ENCODE peak calls at places on chromosome 10, in seven cellular contexts. One of them, this sample, is unnamed.

GRCh38 chr10:118835682-118836326 is 81.0 kb upstream of the CACUL1 start:
- DNase-seq in HuH-7.5: no peak
- DNase-seq in AG09309: no peak
- DNase-seq in iPS-NIHi11: peak; percentile 41
- DNase-seq in activated CD8-positive, alpha-beta T cell treated with anti-CD3 and anti-CD28 coated beads for 36 hours: no peak
- DNase-seq in CD4-positive, CD25-positive, alpha-beta regulatory T cell: no peak
- DNase-seq in D341Med: no peak
- DNase-seq in this sample: no peak

GRCh38 chr10:111080224-111080623 is 3.4 kb downstream of the ADRA2A start:
- DNase-seq in HuH-7.5: no peak
- DNase-seq in activated CD8-positive, alpha-beta T cell treated with anti-CD3 and anti-CD28 coated beads for 36 hours: no peak
- DNase-seq in AG09309: no peak
- DNase-seq in CD4-positive, CD25-positive, alpha-beta regulatory T cell: no peak
- DNase-seq in iPS-NIHi11: peak; percentile 0
- DNase-seq in D341Med: no peak
- DNase-seq in this sample: no peak

GRCh38 chr10:112981553-112981952 is 31.5 kb downstream of the TCF7L2 start:
- DNase-seq in CD4-positive, CD25-positive, alpha-beta regulatory T cell: no peak
- DNase-seq in AG09309: peak; percentile 41
- DNase-seq in activated CD8-positive, alpha-beta T cell treated with anti-CD3 and anti-CD28 coated beads for 36 hours: peak; percentile 77
- DNase-seq in D341Med: no peak
- DNase-seq in HuH-7.5: no peak
- DNase-seq in iPS-NIHi11: no peak
- DNase-seq in this sample: peak; percentile 89

GRCh38 chr10:109946680-109947446 is 23.6 kb upstream of the XPNPEP1 start:
- DNase-seq in CD4-positive, CD25-positive, alpha-beta regulatory T cell: no peak
- DNase-seq in activated CD8-positive, alpha-beta T cell treated with anti-CD3 and anti-CD28 coated beads for 36 hours: no peak
- DNase-seq in AG09309: no peak
- DNase-seq in iPS-NIHi11: no peak
- DNase-seq in HuH-7.5: no peak
- DNase-seq in D341Med: no peak
- DNase-seq in this sample: no peak

GRCh38 chr10:110609592-110609991 is 34.5 kb upstream of the RBM20 start:
- DNase-seq in iPS-NIHi11: no peak
- DNase-seq in D341Med: peak; percentile 62
- DNase-seq in activated CD8-positive, alpha-beta T cell treated with anti-CD3 and anti-CD28 coated beads for 36 hours: no peak
- DNase-seq in CD4-positive, CD25-positive, alpha-beta regulatory T cell: no peak
- DNase-seq in HuH-7.5: no peak
- DNase-seq in AG09309: no peak
- DNase-seq in this sample: no peak

GRCh38 chr10:71963351-71963755 is 842 bp upstream of the CHST3 start:
- DNase-seq in AG09309: no peak
- DNase-seq in HuH-7.5: no peak
- DNase-seq in D341Med: no peak
- DNase-seq in activated CD8-positive, alpha-beta T cell treated with anti-CD3 and anti-CD28 coated beads for 36 hours: no peak
- DNase-seq in CD4-positive, CD25-positive, alpha-beta regulatory T cell: no peak
- DNase-seq in iPS-NIHi11: peak; percentile 49
- DNase-seq in this sample: no peak

GRCh38 chr10:75238182-75239180 is 2.7 kb upstream of the COMTD1 start:
- DNase-seq in D341Med: no peak
- DNase-seq in CD4-positive, CD25-positive, alpha-beta regulatory T cell: no peak
- DNase-seq in iPS-NIHi11: peak; percentile 41
- DNase-seq in activated CD8-positive, alpha-beta T cell treated with anti-CD3 and anti-CD28 coated beads for 36 hours: no peak
- DNase-seq in HuH-7.5: no peak
- DNase-seq in AG09309: no peak
- DNase-seq in this sample: no peak

GRCh38 chr10:133377025-133377817 is 1.8 kb upstream of the PAOX start:
- DNase-seq in activated CD8-positive, alpha-beta T cell treated with anti-CD3 and anti-CD28 coated beads for 36 hours: no peak
- DNase-seq in CD4-positive, CD25-positive, alpha-beta regulatory T cell: no peak
- DNase-seq in HuH-7.5: no peak
- DNase-seq in iPS-NIHi11: no peak
- DNase-seq in AG09309: no peak
- DNase-seq in D341Med: no peak
- DNase-seq in this sample: no peak

GRCh38 chr10:11402392-11402791 is 209.1 kb downstream of the USP6NL start:
- DNase-seq in activated CD8-positive, alpha-beta T cell treated with anti-CD3 and anti-CD28 coated beads for 36 hours: no peak
- DNase-seq in D341Med: no peak
- DNase-seq in iPS-NIHi11: no peak
- DNase-seq in HuH-7.5: no peak
- DNase-seq in AG09309: no peak
- DNase-seq in CD4-positive, CD25-positive, alpha-beta regulatory T cell: no peak
- DNase-seq in this sample: no peak

GRCh38 chr10:28627102-28627501 is 50.2 kb upstream of the BAMBI start:
- DNase-seq in iPS-NIHi11: no peak
- DNase-seq in AG09309: no peak
- DNase-seq in activated CD8-positive, alpha-beta T cell treated with anti-CD3 and anti-CD28 coated beads for 36 hours: no peak
- DNase-seq in D341Med: no peak
- DNase-seq in CD4-positive, CD25-positive, alpha-beta regulatory T cell: no peak
- DNase-seq in HuH-7.5: no peak
- DNase-seq in this sample: no peak

GRCh38 chr10:110067960-110068770 is 60.4 kb downstream of the ADD3 start:
- DNase-seq in activated CD8-positive, alpha-beta T cell treated with anti-CD3 and anti-CD28 coated beads for 36 hours: peak; percentile 72
- DNase-seq in CD4-positive, CD25-positive, alpha-beta regulatory T cell: no peak
- DNase-seq in D341Med: no peak
- DNase-seq in HuH-7.5: peak; percentile 8
- DNase-seq in iPS-NIHi11: no peak
- DNase-seq in AG09309: no peak
- DNase-seq in this sample: no peak

GRCh38 chr10:107915277-107915634 is 750.8 kb upstream of the SORCS1 start:
- DNase-seq in CD4-positive, CD25-positive, alpha-beta regulatory T cell: no peak
- DNase-seq in iPS-NIHi11: no peak
- DNase-seq in D341Med: no peak
- DNase-seq in AG09309: no peak
- DNase-seq in activated CD8-positive, alpha-beta T cell treated with anti-CD3 and anti-CD28 coated beads for 36 hours: no peak
- DNase-seq in HuH-7.5: no peak
- DNase-seq in this sample: no peak

GRCh38 chr10:114042895-114043531 is 653 bp upstream of the ADRB1 start:
- DNase-seq in HuH-7.5: peak; percentile 79
- DNase-seq in CD4-positive, CD25-positive, alpha-beta regulatory T cell: no peak
- DNase-seq in AG09309: no peak
- DNase-seq in iPS-NIHi11: peak; percentile 66
- DNase-seq in activated CD8-positive, alpha-beta T cell treated with anti-CD3 and anti-CD28 coated beads for 36 hours: peak; percentile 19
- DNase-seq in D341Med: peak; percentile 36
- DNase-seq in this sample: no peak

GRCh38 chr10:3525832-3526449 is 259.1 kb downstream of the KLF6 start:
- DNase-seq in activated CD8-positive, alpha-beta T cell treated with anti-CD3 and anti-CD28 coated beads for 36 hours: no peak
- DNase-seq in D341Med: no peak
- DNase-seq in CD4-positive, CD25-positive, alpha-beta regulatory T cell: no peak
- DNase-seq in HuH-7.5: peak; percentile 55
- DNase-seq in iPS-NIHi11: no peak
- DNase-seq in AG09309: peak; percentile 89
- DNase-seq in this sample: no peak

GRCh38 chr10:15562578-15562977 is 157.1 kb downstream of the ITGA8 start:
- DNase-seq in HuH-7.5: no peak
- DNase-seq in activated CD8-positive, alpha-beta T cell treated with anti-CD3 and anti-CD28 coated beads for 36 hours: no peak
- DNase-seq in CD4-positive, CD25-positive, alpha-beta regulatory T cell: no peak
- DNase-seq in iPS-NIHi11: no peak
- DNase-seq in AG09309: no peak
- DNase-seq in D341Med: no peak
- DNase-seq in this sample: no peak

GRCh38 chr10:99430116-99430450 is 341 bp downstream of the GOT1 start:
- DNase-seq in HuH-7.5: no peak
- DNase-seq in CD4-positive, CD25-positive, alpha-beta regulatory T cell: no peak
- DNase-seq in iPS-NIHi11: no peak
- DNase-seq in AG09309: no peak
- DNase-seq in D341Med: no peak
- DNase-seq in activated CD8-positive, alpha-beta T cell treated with anti-CD3 and anti-CD28 coated beads for 36 hours: no peak
- DNase-seq in this sample: no peak

GRCh38 chr10:22345301-22346086 is at the start of gene SPAG6:
- DNase-seq in D341Med: peak; percentile 51
- DNase-seq in CD4-positive, CD25-positive, alpha-beta regulatory T cell: peak; percentile 39
- DNase-seq in activated CD8-positive, alpha-beta T cell treated with anti-CD3 and anti-CD28 coated beads for 36 hours: peak; percentile 73
- DNase-seq in AG09309: no peak
- DNase-seq in HuH-7.5: no peak
- DNase-seq in iPS-NIHi11: peak; percentile 75
- DNase-seq in this sample: no peak

This sample was measured in GM12878.